ENCODE peak calls at places on chromosomes 2 and 18, in eight cellular contexts. V, T, Q, X, I, B, E and U are unnamed samples.

GRCh38 chr18:61765097-61765496 is 127.7 kb downstream of the RNF152 start:
- DNase-seq in V (peak), T (peak), Q (no peak), X (no peak), I (no peak), B (no peak), E (no peak), U (no peak)

GRCh38 chr2:49278141-49278540 is 123.8 kb upstream of the FSHR start:
- DNase-seq in V (no peak), T (no peak), Q (no peak), X (no peak), I (no peak), B (no peak), E (no peak), U (no peak)

GRCh38 chr2:191653669-191654402 is 24.1 kb upstream of the NABP1 start:
- DNase-seq in V (no peak), T (no peak), Q (no peak), X (no peak), I (no peak), B (no peak), E (no peak), U (no peak)

GRCh38 chr2:40652155-40652554 is 200.3 kb upstream of the SLC8A1 start:
- DNase-seq in V (no peak), T (no peak), Q (no peak), X (no peak), I (no peak), B (no peak), E (no peak), U (no peak)

GRCh38 chr18:36469471-36469870 is 172.0 kb downstream of the FHOD3 start:
- DNase-seq in V (no peak), T (no peak), Q (no peak), X (no peak), I (no peak), B (no peak), E (no peak), U (no peak)

GRCh38 chr2:67879586-67880290 is 183.1 kb downstream of the C1D start:
- DNase-seq in V (peak), T (peak), Q (no peak), X (no peak), I (no peak), B (no peak), E (no peak), U (no peak)

GRCh38 chr2:11828933-11829323 is 82.5 kb downstream of the LPIN1 start:
- DNase-seq in V (no peak), T (no peak), Q (no peak), X (no peak), I (no peak), B (no peak), E (no peak), U (no peak)

GRCh38 chr18:76496200-76496890 is 1.3 kb upstream of the ZNF516 start:
- DNase-seq in V (peak), T (peak), Q (peak), X (peak), I (no peak), B (no peak), E (peak), U (peak)

GRCh38 chr18:25123438-25124225 is 228.3 kb downstream of the ZNF521 start:
- DNase-seq in V (no peak), T (no peak), Q (no peak), X (no peak), I (no peak), B (no peak), E (no peak), U (no peak)

GRCh38 chr2:238379096-238379810 is 47.5 kb upstream of the ASB1 start:
- DNase-seq in V (peak), T (no peak), Q (no peak), X (no peak), I (no peak), B (no peak), E (peak), U (no peak)

GRCh38 chr18:41266616-41267015 is 688.4 kb upstream of the PIK3C3 start:
- DNase-seq in V (no peak), T (peak), Q (no peak), X (no peak), I (no peak), B (no peak), E (no peak), U (no peak)

GRCh38 chr2:74551942-74552913 is 1.5 kb downstream of the LOXL3 start:
- DNase-seq in V (no peak), T (no peak), Q (no peak), X (no peak), I (no peak), B (no peak), E (no peak), U (no peak)

GRCh38 chr2:85729825-85730510 is 23.8 kb upstream of the ATOH8 start:
- DNase-seq in V (no peak), T (no peak), Q (no peak), X (no peak), I (no peak), B (no peak), E (no peak), U (no peak)

GRCh38 chr2:159156834-159157233 is 129.7 kb downstream of the WDSUB1 start:
- DNase-seq in V (peak), T (no peak), Q (no peak), X (no peak), I (no peak), B (no peak), E (no peak), U (no peak)

GRCh38 chr2:216985658-216986141 is 125.8 kb upstream of the TNP1 start:
- DNase-seq in V (no peak), T (no peak), Q (no peak), X (no peak), I (no peak), B (no peak), E (no peak), U (no peak)

GRCh38 chr2:43157506-43158232 is 68.7 kb downstream of the ZFP36L2 start:
- DNase-seq in V (no peak), T (peak), Q (no peak), X (no peak), I (no peak), B (no peak), E (no peak), U (no peak)

GRCh38 chr2:46803911-46804670 is 111.5 kb downstream of the MCFD2 start:
- DNase-seq in V (peak), T (peak), Q (no peak), X (peak), I (no peak), B (peak), E (no peak), U (no peak)

GRCh38 chr2:37764108-37764507 is 92.7 kb upstream of the CDC42EP3 start:
- DNase-seq in V (no peak), T (no peak), Q (no peak), X (no peak), I (no peak), B (no peak), E (no peak), U (no peak)

GRCh38 chr18:77658309-77658681 is 408.6 kb downstream of the GALR1 start:
- DNase-seq in V (no peak), T (no peak), Q (no peak), X (no peak), I (no peak), B (no peak), E (no peak), U (no peak)

GRCh38 chr2:111121873-111122630 is 1.3 kb downstream of the BCL2L11 start:
- DNase-seq in V (peak), T (peak), Q (peak), X (peak), I (peak), B (peak), E (peak), U (peak)

GRCh38 chr2:240586919-240587800 is 626 bp downstream of the CAPN10 start:
- DNase-seq in V (peak), T (peak), Q (peak), X (no peak), I (no peak), B (no peak), E (peak), U (no peak)

GRCh38 chr2:24761866-24762265 is 31.3 kb downstream of the PTRHD1 start:
- DNase-seq in V (no peak), T (no peak), Q (no peak), X (no peak), I (no peak), B (no peak), E (no peak), U (no peak)

GRCh38 chr2:203763425-203764272 is 57.2 kb downstream of the CD28 start:
- DNase-seq in V (no peak), T (no peak), Q (no peak), X (no peak), I (no peak), B (no peak), E (no peak), U (no peak)

GRCh38 chr2:187079901-187080300 is 230.9 kb upstream of the ZSWIM2 start:
- DNase-seq in V (no peak), T (no peak), Q (no peak), X (no peak), I (no peak), B (no peak), E (no peak), U (no peak)

GRCh38 chr2:237733677-237734300 is 64.8 kb upstream of the RBM44 start:
- DNase-seq in V (peak), T (no peak), Q (no peak), X (no peak), I (no peak), B (no peak), E (no peak), U (no peak)

GRCh38 chr18:22490429-22490846 is 72.7 kb upstream of the CTAGE1 start:
- DNase-seq in V (no peak), T (no peak), Q (no peak), X (no peak), I (no peak), B (no peak), E (no peak), U (no peak)

GRCh38 chr18:63878982-63879381 is 8.5 kb upstream of the SERPINB2 start:
- DNase-seq in V (no peak), T (peak), Q (no peak), X (no peak), I (no peak), B (no peak), E (no peak), U (no peak)

GRCh38 chr2:96591054-96591453 is 47.1 kb downstream of the KANSL3 start:
- DNase-seq in V (no peak), T (no peak), Q (no peak), X (no peak), I (no peak), B (no peak), E (no peak), U (no peak)

GRCh38 chr2:101145406-101145805 is 5.8 kb downstream of the TBC1D8 start:
- DNase-seq in V (peak), T (peak), Q (no peak), X (peak), I (no peak), B (no peak), E (no peak), U (no peak)